ENCODE peak calls at places on chromosomes 16 and 17, in ten cellular contexts. C, F, T, J, Y, O, G, Z, E and H are unnamed samples. For H3K9me3, the result is how much of the 10 kb centered on the place peaks cover.

GRCh38 chr16:29898786-29899515 is 399 bp downstream of the SEZ6L2 start:
- DNase-seq in C (peak), F (no peak), T (peak), J (no peak), Y (no peak), O (no peak), G (no peak), Z (no peak), E (no peak), H (no peak)

GRCh38 chr17:39716879-39717536 is 13.3 kb downstream of the MIEN1 start:
- DNase-seq in C (no peak), F (no peak), T (peak), J (no peak), Y (no peak), O (no peak), G (peak), Z (no peak), E (no peak), H (peak)

GRCh38 chr16:84044108-84044488 is 1.5 kb upstream of the SLC38A8 start:
- DNase-seq in C (peak), F (peak), T (no peak), J (no peak), Y (peak), O (no peak), G (no peak), Z (no peak), E (no peak), H (no peak)

GRCh38 chr17:82936768-82937171 is 96.9 kb upstream of the ZNF750 start:
- DNase-seq in C (no peak), F (no peak), T (peak), J (peak), Y (no peak), O (no peak), G (no peak), Z (peak), E (peak), H (peak)

GRCh38 chr17:62725791-62726249 is 82.3 kb downstream of the MARCHF10 start:
- DNase-seq in C (no peak), F (peak), T (no peak), J (no peak), Y (no peak), O (no peak), G (peak), Z (no peak), E (no peak), H (no peak)

GRCh38 chr17:50605434-50605833 is 29.2 kb upstream of the ABCC3 start:
- DNase-seq in C (no peak), F (no peak), T (no peak), J (no peak), Y (no peak), O (no peak), G (no peak), Z (no peak), E (no peak), H (no peak)

GRCh38 chr16:4461250-4462085 is 13.0 kb downstream of the NMRAL1 start:
- DNase-seq in C (no peak), F (no peak), T (no peak), J (no peak), Y (peak), O (no peak), G (no peak), Z (no peak), E (no peak), H (no peak)

GRCh38 chr17:36074365-36074764 is 10.3 kb downstream of the CCL18 start:
- DNase-seq in C (no peak), F (no peak), T (no peak), J (no peak), Y (no peak), O (no peak), G (no peak), Z (no peak), E (no peak), H (no peak)

GRCh38 chr16:2035431-2036199 is 8.9 kb downstream of the NHERF2 start:
- DNase-seq in C (no peak), F (peak), T (peak), J (peak), Y (no peak), O (no peak), G (no peak), Z (no peak), E (peak), H (peak)

GRCh38 chr17:49213803-49214202 is 3.3 kb downstream of the ABI3 start:
- DNase-seq in C (no peak), F (no peak), T (no peak), J (no peak), Y (no peak), O (no peak), G (no peak), Z (no peak), E (no peak), H (no peak)

GRCh38 chr16:70594569-70594968 is 51.8 kb upstream of the IL34 start:
- DNase-seq in C (no peak), F (no peak), T (peak), J (no peak), Y (no peak), O (no peak), G (peak), Z (peak), E (peak), H (peak)

GRCh38 chr17:70492368-70492767 is 323.0 kb downstream of the KCNJ2 start:
- DNase-seq in C (no peak), F (no peak), T (no peak), J (no peak), Y (no peak), O (no peak), G (no peak), Z (no peak), E (no peak), H (no peak)

GRCh38 chr17:78435330-78436005 is 57.0 kb downstream of the PGS1 start:
- DNase-seq in C (no peak), F (no peak), T (no peak), J (no peak), Y (no peak), O (no peak), G (no peak), Z (no peak), E (no peak), H (no peak)

GRCh38 chr16:88633684-88634140 is 4.7 kb upstream of the IL17C start:
- DNase-seq in C (peak), F (peak), T (peak), J (no peak), Y (peak), O (no peak), G (no peak), Z (no peak), E (no peak), H (no peak)

GRCh38 chr17:66583112-66583748 is 251.7 kb upstream of the CACNG5 start:
- DNase-seq in C (no peak), F (no peak), T (no peak), J (no peak), Y (no peak), O (no peak), G (no peak), Z (no peak), E (no peak), H (no peak)

GRCh38 chr17:34613064-34614019 is 34.0 kb downstream of the TMEM132E start:
- DNase-seq in C (no peak), F (no peak), T (no peak), J (no peak), Y (peak), O (no peak), G (peak), Z (peak), E (peak), H (no peak)

GRCh38 chr17:65079489-65079900 is 23.0 kb upstream of the GNA13 start:
- DNase-seq in C (no peak), F (no peak), T (no peak), J (no peak), Y (no peak), O (no peak), G (no peak), Z (no peak), E (no peak), H (no peak)

GRCh38 chr16:14193316-14193871 is 122.3 kb downstream of the MRTFB start:
- DNase-seq in C (no peak), F (no peak), T (peak), J (no peak), Y (no peak), O (no peak), G (no peak), Z (no peak), E (no peak), H (no peak)

GRCh38 chr16:75379911-75380847 is 53.1 kb downstream of the CFDP1 start:
- DNase-seq in C (no peak), F (no peak), T (no peak), J (no peak), Y (no peak), O (no peak), G (no peak), Z (no peak), E (no peak), H (peak)

GRCh38 chr16:1363501-1364041 is 11.8 kb downstream of the GNPTG start:
- DNase-seq in C (peak), F (peak), T (peak), J (peak), Y (peak), O (no peak), G (peak), Z (no peak), E (peak), H (peak)

GRCh38 chr17:9074106-9074505 is 52.8 kb downstream of the NTN1 start:
- DNase-seq in C (no peak), F (no peak), T (no peak), J (no peak), Y (no peak), O (no peak), G (no peak), Z (no peak), E (no peak), H (no peak)

GRCh38 chr17:49576121-49576905 is 642 bp downstream of the NXPH3 start:
- DNase-seq in C (no peak), F (peak), T (no peak), J (no peak), Y (peak), O (no peak), G (no peak), Z (peak), E (peak), H (no peak)

GRCh38 chr16:74608944-74609343 is 2.0 kb upstream of the GLG1 start:
- DNase-seq in C (no peak), F (no peak), T (no peak), J (no peak), Y (no peak), O (no peak), G (no peak), Z (no peak), E (no peak), H (no peak)

GRCh38 chr17:69388791-69389442 is 25.6 kb upstream of the MAP2K6 start:
- DNase-seq in C (no peak), F (no peak), T (no peak), J (no peak), Y (no peak), O (no peak), G (no peak), Z (no peak), E (no peak), H (no peak)

GRCh38 chr17:80755650-80756405 is 211.2 kb downstream of the RPTOR start:
- DNase-seq in C (no peak), F (no peak), T (no peak), J (no peak), Y (peak), O (no peak), G (no peak), Z (no peak), E (no peak), H (no peak)

GRCh38 chr16:88759245-88759975 is 25.6 kb downstream of the PIEZO1 start:
- DNase-seq in C (no peak), F (peak), T (peak), J (peak), Y (no peak), O (no peak), G (peak), Z (peak), E (peak), H (no peak)

GRCh38 chr17:81049973-81050551 is 15.1 kb downstream of the BAIAP2 start:
- DNase-seq in C (no peak), F (no peak), T (peak), J (peak), Y (no peak), O (peak), G (peak), Z (no peak), E (no peak), H (peak)

GRCh38 chr16:27792486-27793275 is 242.7 kb downstream of the KATNIP start:
- DNase-seq in C (no peak), F (no peak), T (no peak), J (no peak), Y (no peak), O (no peak), G (no peak), Z (no peak), E (no peak), H (no peak)

GRCh38 chr17:34913001-34913400 is 48.3 kb downstream of the CCT6B start:
- DNase-seq in C (no peak), F (no peak), T (no peak), J (no peak), Y (no peak), O (no peak), G (no peak), Z (no peak), E (no peak), H (no peak)

GRCh38 chr17:55576237-55576998 is 65.2 kb upstream of the SMIM36 start:
- DNase-seq in C (peak), F (peak), T (no peak), J (no peak), Y (peak), O (no peak), G (no peak), Z (peak), E (peak), H (no peak)

GRCh38 chr17:34580685-34581445 is 1.5 kb downstream of the TMEM132E start:
- DNase-seq in C (no peak), F (no peak), T (no peak), J (no peak), Y (peak), O (no peak), G (no peak), Z (no peak), E (no peak), H (no peak)

GRCh38 chr16:3553138-3553923 is 23.9 kb downstream of the NLRC3 start:
- DNase-seq in C (no peak), F (peak), T (no peak), J (no peak), Y (no peak), O (no peak), G (peak), Z (no peak), E (no peak), H (no peak)

GRCh38 chr17:17830269-17830567 is 6.6 kb downstream of the SREBF1 start:
- DNase-seq in C (no peak), F (no peak), T (no peak), J (no peak), Y (no peak), O (no peak), G (no peak), Z (no peak), E (no peak), H (no peak)

DNA sequence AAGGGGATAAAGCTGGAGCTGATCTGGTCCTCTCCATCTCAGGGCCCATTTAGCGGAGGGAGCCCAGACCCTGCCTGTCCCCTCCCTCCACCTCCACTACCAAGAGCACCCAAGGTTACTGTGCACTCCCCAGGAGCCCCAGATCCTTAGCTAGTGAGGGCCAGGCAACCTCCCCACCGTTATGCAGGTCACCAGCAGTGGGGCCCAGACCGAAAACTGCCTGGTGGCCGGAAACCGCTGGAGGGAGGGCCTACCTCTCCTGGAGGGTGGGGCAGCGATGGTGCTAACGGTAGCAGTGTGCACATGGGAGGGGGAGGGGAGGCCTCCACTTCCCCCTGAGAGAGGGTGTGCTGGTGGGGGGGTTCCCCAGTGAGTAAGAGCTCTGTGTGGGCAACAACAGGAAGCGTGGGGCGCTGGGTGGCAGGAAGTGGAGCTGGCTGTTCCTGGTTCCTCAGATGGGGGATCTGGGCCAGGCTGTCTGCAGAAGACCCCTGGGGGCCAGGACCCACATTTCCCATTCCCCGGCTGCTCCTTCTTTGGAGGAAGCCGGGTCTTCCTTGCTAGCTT is 4.4 kb downstream of the FMNL1 start:
- DNase-seq in C (no peak), F (no peak), T (peak), J (peak), Y (peak), O (peak), G (no peak), Z (peak), E (no peak), H (no peak)
- TF ChIP-seq POLR2A in C (no peak), F (no peak), T (no peak), J (no peak), Y (peak), O (no peak), G (no peak), Z (no peak), E (no peak), H (peak)

DNA sequence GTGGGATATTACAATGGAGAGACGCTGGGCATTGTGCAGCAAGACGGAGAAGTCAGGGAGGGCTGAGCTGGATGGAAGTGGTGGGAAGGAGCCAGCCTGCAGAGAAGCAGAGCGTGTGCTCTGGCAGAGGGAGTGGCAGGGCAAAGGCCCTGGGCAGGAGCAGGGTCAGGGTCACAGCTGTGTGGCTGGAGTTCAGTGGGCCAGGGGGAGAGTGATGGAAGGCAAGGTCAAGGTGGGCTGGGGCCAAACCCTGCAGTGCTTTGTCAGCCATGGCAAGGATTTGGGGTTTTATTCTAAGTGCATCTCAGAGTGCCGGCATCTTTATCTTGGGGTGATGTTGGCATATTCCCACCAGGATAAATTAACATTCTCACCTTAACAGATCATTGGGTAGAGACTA is 31.9 kb upstream of the C16orf78 start:
- DNase-seq in C (no peak), F (no peak), T (no peak), J (no peak), Y (no peak), O (no peak), G (no peak), Z (no peak), E (no peak), H (no peak)
- H3K27ac ChIP-seq in C (no peak), F (no peak), T (no peak), J (no peak), Y (no peak), O (no peak), G (no peak), Z (no peak), E (no peak), H (no peak)

DNA sequence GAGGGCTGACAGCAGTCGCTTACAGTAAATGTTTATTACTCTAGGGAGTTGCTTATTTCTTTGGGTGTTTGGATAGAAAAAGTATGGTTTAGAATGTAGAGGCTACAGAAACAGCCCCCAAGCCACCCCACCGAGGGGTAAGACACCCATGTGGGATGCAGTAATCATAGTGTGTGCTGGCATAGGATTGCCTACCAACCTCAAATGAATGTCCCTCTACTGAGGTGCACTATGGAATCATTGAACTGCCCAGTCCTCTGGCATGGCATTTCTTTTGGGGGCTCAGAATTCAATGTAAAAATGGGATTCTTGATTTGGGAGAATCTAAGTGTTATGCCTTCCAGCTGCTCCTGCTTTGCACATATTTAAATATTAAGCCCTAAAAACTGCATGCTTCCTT is 46.8 kb downstream of the ZNF267 start:
- DNase-seq in C (no peak), F (no peak), T (no peak), J (no peak), Y (no peak), O (no peak), G (no peak), Z (no peak), E (no peak), H (no peak)
- H3K9me3 ChIP-seq in C (half or more), F (under half), T (half or more), J (under half), Y (under half), O (under half), G (under half), Z (under half), E (under half), H (under half)

GRCh38 chr17:27778193-27778592 is 22.1 kb downstream of the NOS2 start:
- DNase-seq in C (no peak), F (peak), T (no peak), J (no peak), Y (peak), O (no peak), G (no peak), Z (no peak), E (no peak), H (no peak)

GRCh38 chr17:27783951-27784350 is 16.4 kb downstream of the NOS2 start:
- DNase-seq in C (no peak), F (no peak), T (no peak), J (no peak), Y (no peak), O (no peak), G (no peak), Z (no peak), E (no peak), H (no peak)

GRCh38 chr17:27783440-27783839 is 16.9 kb downstream of the NOS2 start:
- DNase-seq in C (no peak), F (no peak), T (no peak), J (no peak), Y (no peak), O (no peak), G (no peak), Z (no peak), E (no peak), H (no peak)

GRCh38 chr17:27782791-27783206 is 17.5 kb downstream of the NOS2 start:
- DNase-seq in C (no peak), F (no peak), T (no peak), J (no peak), Y (no peak), O (no peak), G (no peak), Z (no peak), E (no peak), H (peak)

GRCh38 chr17:27780441-27781404 is 19.6 kb downstream of the NOS2 start:
- DNase-seq in C (no peak), F (no peak), T (no peak), J (no peak), Y (no peak), O (no peak), G (no peak), Z (no peak), E (no peak), H (no peak)
- TF ChIP-seq POLR2A in C (no peak), F (no peak), T (no peak), J (no peak), Y (no peak), O (no peak), G (no peak), Z (no peak), E (no peak), H (no peak)

DNA sequence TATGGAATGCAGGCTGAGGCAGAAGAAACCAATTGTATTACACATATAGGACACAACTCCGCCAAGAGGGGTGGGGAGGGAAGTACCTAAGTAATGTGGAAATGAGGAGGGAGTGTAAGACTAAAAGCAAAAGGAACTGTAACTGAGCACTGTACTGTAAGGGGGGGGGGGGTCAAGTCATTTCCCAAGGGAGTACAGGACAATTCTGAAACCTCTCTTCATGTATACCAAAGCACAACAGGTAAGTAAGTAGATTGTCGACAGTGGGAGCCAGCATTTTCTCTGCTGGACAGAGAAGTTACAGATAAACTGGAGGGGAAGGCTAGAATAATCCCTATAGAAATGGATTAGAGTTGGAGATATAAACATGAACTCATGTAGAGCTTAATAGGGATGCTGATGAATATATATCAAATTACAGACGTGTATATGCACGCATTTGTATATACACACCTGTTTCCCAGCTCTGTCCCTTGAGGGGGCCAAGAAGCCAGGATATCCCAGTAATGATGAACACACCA is 6.4 kb downstream of the USP22 start:
- DNase-seq in C (no peak), F (peak), T (no peak), J (no peak), Y (no peak), O (no peak), G (no peak), Z (no peak), E (no peak), H (no peak)
- H3K27ac ChIP-seq in C (no peak), F (no peak), T (no peak), J (no peak), Y (no peak), O (peak), G (peak), Z (no peak), E (no peak), H (no peak)

GRCh38 chr16:23786964-23787571 is 32.2 kb downstream of the CHP2 start:
- DNase-seq in C (no peak), F (no peak), T (no peak), J (no peak), Y (no peak), O (no peak), G (no peak), Z (no peak), E (no peak), H (no peak)
- H3K9me3 ChIP-seq in C (under half), F (under half), T (under half), J (under half), Y (under half), O (under half), G (under half), Z (under half), E (under half), H (under half)

GRCh38 chr16:81077077-81077940 is at the start of gene C16orf46:
- DNase-seq in C (peak), F (peak), T (peak), J (peak), Y (peak), O (peak), G (peak), Z (peak), E (peak), H (peak)
- TF ChIP-seq POLR2A in C (peak), F (peak), T (no peak), J (peak), Y (peak), O (no peak), G (peak), Z (peak), E (peak), H (peak)